ENCODE peak calls at places on chromosome 5, in four cellular contexts. D is NCI-H748 treated with DMSO at 0.1 percent for 48 hours; M is fibroblast of pulmonary artery; P is stimulated activated CD8-positive, alpha-beta memory T cell treated with anti-CD3 and anti-CD28 coated beads, Interleukin-4, amount 100 ng/mL, for 4 hours. J is an unnamed sample.

GRCh38 chr5:174319551-174319950 is 274.0 kb downstream of the NSG2 start:
- DNase-seq in D (no peak), M (no peak), P (no peak), J (no peak)

GRCh38 chr5:168562274-168562673 is 16.9 kb downstream of the PANK3 start:
- DNase-seq in D (no peak), M (no peak), P (no peak), J (no peak)

GRCh38 chr5:102312586-102312985 is 16.5 kb upstream of the SLCO4C1 start:
- DNase-seq in D (no peak), M (no peak), P (no peak), J (peak)

GRCh38 chr5:172444110-172444510 is 10.2 kb downstream of the SH3PXD2B start:
- DNase-seq in D (no peak), M (peak), P (no peak), J (peak)

GRCh38 chr5:172102913-172103629 is 85.0 kb downstream of the STK10 start:
- DNase-seq in D (no peak), M (peak), P (no peak), J (peak)

GRCh38 chr5:134024811-134025210 is 20.0 kb upstream of the VDAC1 start:
- DNase-seq in D (no peak), M (no peak), P (no peak), J (no peak)

GRCh38 chr5:145976431-145977155 is 40.2 kb downstream of the SH3RF2 start:
- DNase-seq in D (no peak), M (peak), P (no peak), J (peak)

GRCh38 chr5:119453045-119453383 is 717 bp downstream of the HSD17B4 start:
- DNase-seq in D (peak), M (peak), P (no peak), J (peak)

GRCh38 chr5:65837139-65837538 is 89.2 kb upstream of the ERBIN start:
- DNase-seq in D (no peak), M (peak), P (no peak), J (peak)

GRCh38 chr5:143576721-143577484 is 173.4 kb upstream of the NR3C1 start:
- DNase-seq in D (no peak), M (peak), P (no peak), J (peak)

GRCh38 chr5:1393571-1394501 is 48.9 kb upstream of the CLPTM1L start:
- DNase-seq in D (no peak), M (no peak), P (no peak), J (no peak)

GRCh38 chr5:133365326-133365725 is 247.0 kb downstream of the FSTL4 start:
- DNase-seq in D (no peak), M (no peak), P (no peak), J (no peak)

GRCh38 chr5:142922223-142922952 is 152.2 kb downstream of the ARHGAP26 start:
- DNase-seq in D (peak), M (peak), P (no peak), J (peak)

GRCh38 chr5:31941356-31941755 is 232.8 kb downstream of the GOLPH3 start:
- DNase-seq in D (no peak), M (no peak), P (no peak), J (no peak)

GRCh38 chr5:108046955-108047670 is 334.8 kb downstream of the FBXL17 start:
- DNase-seq in D (no peak), M (no peak), P (no peak), J (no peak)

GRCh38 chr5:55502759-55503158 is 32.0 kb downstream of the PLPP1 start:
- DNase-seq in D (no peak), M (no peak), P (no peak), J (no peak)

GRCh38 chr5:51396797-51397196 is 13.5 kb downstream of the ISL1 start:
- DNase-seq in D (no peak), M (no peak), P (no peak), J (no peak)

GRCh38 chr5:108797396-108797795 is 49.7 kb downstream of the FER start:
- DNase-seq in D (no peak), M (no peak), P (no peak), J (no peak)

GRCh38 chr5:115543931-115544370 is 624 bp downstream of the FEM1C start:
- DNase-seq in D (peak), M (peak), P (peak), J (no peak)

GRCh38 chr5:120072054-120072453 is 392.0 kb upstream of the PRR16 start:
- DNase-seq in D (no peak), M (no peak), P (no peak), J (no peak)

GRCh38 chr5:78162253-78162862 is 132.1 kb downstream of the AP3B1 start:
- DNase-seq in D (peak), M (peak), P (no peak), J (peak)

GRCh38 chr5:109561447-109561846 is 128.3 kb upstream of the MAN2A1 start:
- DNase-seq in D (no peak), M (no peak), P (no peak), J (no peak)

GRCh38 chr5:78953092-78953800 is 31.9 kb downstream of the ARSB start:
- DNase-seq in D (no peak), M (no peak), P (no peak), J (peak)

GRCh38 chr5:31771500-31771899 is 132.6 kb downstream of the PDZD2 start:
- DNase-seq in D (no peak), M (no peak), P (no peak), J (no peak)

GRCh38 chr5:178118345-178118744 is 5.0 kb downstream of the N4BP3 start:
- DNase-seq in D (no peak), M (no peak), P (no peak), J (no peak)

GRCh38 chr5:90386099-90386710 is 23.4 kb downstream of the CETN3 start:
- DNase-seq in D (peak), M (peak), P (no peak), J (peak)

GRCh38 chr5:72834919-72835318 is 18.5 kb downstream of the TNPO1 start:
- DNase-seq in D (no peak), M (peak), P (no peak), J (no peak)

GRCh38 chr5:157384971-157385709 is 74.9 kb upstream of the NIPAL4 start:
- DNase-seq in D (no peak), M (peak), P (no peak), J (peak)

GRCh38 chr5:6243706-6244105 is 134.6 kb downstream of the MED10 start:
- DNase-seq in D (peak), M (no peak), P (no peak), J (no peak)

GRCh38 chr5:9499498-9499876 is 46.4 kb downstream of the SEMA5A start:
- DNase-seq in D (no peak), M (no peak), P (no peak), J (no peak)

GRCh38 chr5:6424700-6425099 is 24.0 kb upstream of the UBE2QL1 start:
- DNase-seq in D (no peak), M (no peak), P (no peak), J (no peak)

GRCh38 chr5:28809811-28810750 is 1771.7 kb upstream of the CDH9 start:
- DNase-seq in D (no peak), M (no peak), P (no peak), J (no peak)

GRCh38 chr5:179198865-179199645 is 138.9 kb downstream of the ZNF354C start:
- DNase-seq in D (no peak), M (no peak), P (no peak), J (no peak)

GRCh38 chr5:65742565-65743231 is 20.7 kb downstream of the NLN start:
- DNase-seq in D (peak), M (peak), P (no peak), J (peak)

GRCh38 chr5:132813599-132814440 is 718 bp downstream of the SOWAHA start:
- DNase-seq in D (no peak), M (no peak), P (no peak), J (no peak)

GRCh38 chr5:131019601-131020315 is 145.3 kb downstream of the HINT1 start:
- DNase-seq in D (no peak), M (no peak), P (no peak), J (no peak)

GRCh38 chr5:50646591-50646990 is 19.8 kb upstream of the PARP8 start:
- DNase-seq in D (no peak), M (no peak), P (no peak), J (no peak)

J was measured in renal cortical epithelial cell.